ENCODE peak calls at places on chromosomes 11 and 22, in seven cellular contexts. A is NCI-H1105, P is A549, D is H9, U is astrocyte of the spinal cord, K is AML-193, C is brain microvascular endothelial cell. T is an unnamed sample.

GRCh38 chr22:29394931-29395581 is 6.7 kb upstream of the AP1B1 start:
- DNase-seq in P (peak; percentile 59), C (peak; percentile 70), U (peak; percentile 78), K (peak; percentile 77), A (peak; percentile 72), D (peak; percentile 80), T (peak; percentile 88)

GRCh38 chr22:45804986-45805325 is 133.3 kb downstream of the ATXN10 start:
- DNase-seq in D (no peak), P (peak; percentile 55), U (peak; percentile 95), K (no peak), C (peak; percentile 96), A (no peak), T (no peak)

GRCh38 chr11:16612801-16613400 is 125.5 kb upstream of the C11orf58 start:
- DNase-seq in C (no peak), U (no peak), P (no peak), A (peak; percentile 69), K (no peak), D (peak; percentile 32), T (peak; percentile 18)

GRCh38 chr11:12392672-12393071 is 15.3 kb downstream of the PARVA start:
- DNase-seq in U (no peak), K (no peak), D (no peak), P (no peak), C (no peak), A (no peak), T (no peak)

GRCh38 chr11:98545544-98546175 is 475.1 kb upstream of the CNTN5 start:
- DNase-seq in A (no peak), C (no peak), P (no peak), D (no peak), U (no peak), K (no peak), T (no peak)

GRCh38 chr11:86151188-86152005 is 82.5 kb upstream of the PICALM start:
- DNase-seq in U (peak; percentile 75), D (no peak), C (no peak), A (no peak), P (no peak), K (peak; percentile 75), T (peak; percentile 25)

GRCh38 chr11:2812371-2812991 is 73.1 kb downstream of the CDKN1C start:
- DNase-seq in U (peak; percentile 19), C (no peak), A (no peak), D (no peak), P (no peak), K (peak; percentile 29), T (peak; percentile 91)

GRCh38 chr11:20155683-20156279 is 4.5 kb downstream of the DBX1 start:
- DNase-seq in D (peak; percentile 51), P (no peak), U (no peak), K (no peak), C (no peak), A (no peak), T (no peak)

GRCh38 chr11:70089631-70090030 is 11.5 kb downstream of the ANO1 start:
- DNase-seq in K (no peak), C (no peak), P (no peak), A (no peak), U (no peak), D (no peak), T (no peak)

GRCh38 chr22:45318168-45318557 is 8.4 kb downstream of the FAM118A start:
- DNase-seq in D (no peak), C (peak; percentile 97), K (no peak), U (peak; percentile 95), A (peak; percentile 84), P (no peak), T (peak; percentile 97)

GRCh38 chr11:3796346-3796745 is 1.0 kb downstream of the NUP98 start:
- DNase-seq in D (no peak), P (no peak), A (no peak), U (no peak), C (no peak), K (no peak), T (no peak)

GRCh38 chr22:23509571-23510302 is 70.4 kb downstream of the IGLL1 start:
- DNase-seq in D (no peak), K (no peak), A (no peak), U (peak; percentile 83), P (no peak), C (peak; percentile 35), T (peak; percentile 73)

GRCh38 chr22:25564979-25565677 is 653 bp downstream of the GRK3 start:
- DNase-seq in K (no peak), U (no peak), P (peak; percentile 3), C (no peak), A (no peak), D (peak; percentile 81), T (no peak)

GRCh38 chr11:116312560-116313340 is 460.0 kb downstream of the BUD13 start:
- DNase-seq in P (no peak), D (no peak), K (no peak), U (peak; percentile 29), C (no peak), A (peak; percentile 98), T (no peak)

GRCh38 chr11:72789493-72790131 is 4.2 kb downstream of the STARD10 start:
- DNase-seq in A (no peak), C (peak; percentile 38), P (no peak), U (no peak), K (no peak), D (no peak), T (peak; percentile 46)

GRCh38 chr11:92703431-92703830 is 266.0 kb upstream of the MTNR1B start:
- DNase-seq in U (peak; percentile 68), A (no peak), P (no peak), D (no peak), C (peak; percentile 68), K (no peak), T (peak; percentile 25)

GRCh38 chr22:17303441-17303839 is 65.8 kb upstream of the CECR2 start:
- DNase-seq in U (no peak), C (no peak), D (no peak), P (no peak), A (no peak), K (no peak), T (no peak)